ENCODE peak calls at places on chromosomes 13 and 19, in four cellular contexts. J, F, R and D are unnamed samples.

GRCh38 chr13:59480398-59480797 is 683.3 kb downstream of the DIAPH3 start:
- DNase-seq in J (no peak), F (no peak), R (no peak), D (peak)

GRCh38 chr19:37505958-37506386 is 767 bp upstream of the ZNF793 start:
- DNase-seq in J (no peak), F (no peak), R (no peak), D (no peak)

GRCh38 chr19:29528350-29528945 is 2.7 kb downstream of the VSTM2B start:
- DNase-seq in J (peak), F (peak), R (peak), D (peak)

GRCh38 chr19:33248954-33249613 is 23.4 kb upstream of the SLC7A10 start:
- DNase-seq in J (no peak), F (no peak), R (no peak), D (no peak)

GRCh38 chr13:97307544-97307881 is 85.4 kb downstream of the MBNL2 start:
- DNase-seq in J (no peak), F (no peak), R (no peak), D (no peak)

GRCh38 chr19:13078897-13079541 is 23.6 kb downstream of the LYL1 start:
- DNase-seq in J (peak), F (no peak), R (peak), D (no peak)

GRCh38 chr19:39397360-39398296 is 6.5 kb downstream of the MED29 start:
- DNase-seq in J (peak), F (peak), R (peak), D (peak)

GRCh38 chr19:47107201-47107952 is 6.2 kb downstream of the ZC3H4 start:
- DNase-seq in J (no peak), F (no peak), R (no peak), D (no peak)

GRCh38 chr19:4385291-4386037 is 14.9 kb downstream of the SH3GL1 start:
- DNase-seq in J (no peak), F (no peak), R (no peak), D (no peak)

GRCh38 chr19:4547303-4548237 is 7.7 kb upstream of the LRG1 start:
- DNase-seq in J (no peak), F (peak), R (no peak), D (peak)

GRCh38 chr13:55266644-55267043 is 1874.1 kb upstream of the PRR20A start:
- DNase-seq in J (no peak), F (no peak), R (no peak), D (no peak)

GRCh38 chr19:525029-525428 is 6.5 kb upstream of the CDC34 start:
- DNase-seq in J (no peak), F (no peak), R (no peak), D (no peak)

GRCh38 chr19:18488403-18488723 is 33.5 kb downstream of the ELL start:
- DNase-seq in J (no peak), F (no peak), R (no peak), D (no peak)

GRCh38 chr13:25574437-25575426 is 203.0 kb downstream of the ATP8A2 start:
- DNase-seq in J (peak), F (peak), R (peak), D (peak)
- TF ChIP-seq CTCF in J (peak), F (peak), R (peak), D (peak)

GRCh38 chr13:42794572-42795275 is 13.3 kb downstream of the FAM216B start:
- DNase-seq in J (no peak), F (no peak), R (no peak), D (no peak)
- H3K4me3 ChIP-seq in J (no peak), F (no peak), R (no peak), D (no peak)

DNA sequence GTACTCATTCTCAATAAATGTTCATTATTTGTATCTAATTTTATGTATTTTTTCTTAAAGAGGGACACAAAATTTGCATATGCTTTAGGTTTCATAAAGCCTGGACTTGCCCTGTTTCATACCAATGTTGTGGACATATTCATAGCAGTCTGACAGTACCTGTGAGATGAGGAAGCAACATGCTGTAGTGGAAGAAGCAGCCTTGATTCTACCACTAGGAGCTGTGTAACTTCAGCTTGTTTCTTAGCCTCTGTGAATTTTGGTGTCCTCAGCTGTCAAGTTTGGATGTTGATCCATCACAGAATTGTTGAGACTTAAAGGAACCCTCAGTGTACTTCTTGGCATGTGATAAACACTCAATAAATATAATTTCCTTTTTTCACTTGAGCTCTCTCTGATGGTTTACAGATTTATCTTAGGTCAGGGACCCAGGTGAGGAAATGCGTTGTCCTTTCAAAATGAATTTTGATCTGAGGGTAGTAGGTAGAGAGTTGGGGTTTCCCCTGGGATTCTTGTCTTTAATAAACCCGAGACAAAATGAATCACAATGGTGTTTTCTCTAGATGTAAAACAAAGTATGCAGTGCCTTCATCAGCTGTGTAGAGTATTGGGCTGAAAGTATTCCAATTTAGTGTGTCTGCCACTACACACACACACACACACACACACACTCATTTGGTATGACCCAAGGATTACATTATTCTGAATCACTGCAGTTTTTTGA is 152.1 kb downstream of the KCNRG start:
- DNase-seq in J (no peak), F (no peak), R (no peak), D (no peak)
- TF ChIP-seq CTCF in J (no peak), F (no peak), R (no peak), D (no peak)

GRCh38 chr19:35883920-35884319 is 15.5 kb downstream of the APLP1 start:
- DNase-seq in J (no peak), F (no peak), R (no peak), D (no peak)

GRCh38 chr19:35882074-35882832 is 13.9 kb downstream of the APLP1 start:
- DNase-seq in J (no peak), F (peak), R (peak), D (peak)

GRCh38 chr19:35874392-35874930 is 6.1 kb downstream of the APLP1 start:
- DNase-seq in J (no peak), F (no peak), R (no peak), D (no peak)

GRCh38 chr19:35879770-35880317 is 11.5 kb downstream of the APLP1 start:
- DNase-seq in J (peak), F (peak), R (peak), D (peak)

DNA sequence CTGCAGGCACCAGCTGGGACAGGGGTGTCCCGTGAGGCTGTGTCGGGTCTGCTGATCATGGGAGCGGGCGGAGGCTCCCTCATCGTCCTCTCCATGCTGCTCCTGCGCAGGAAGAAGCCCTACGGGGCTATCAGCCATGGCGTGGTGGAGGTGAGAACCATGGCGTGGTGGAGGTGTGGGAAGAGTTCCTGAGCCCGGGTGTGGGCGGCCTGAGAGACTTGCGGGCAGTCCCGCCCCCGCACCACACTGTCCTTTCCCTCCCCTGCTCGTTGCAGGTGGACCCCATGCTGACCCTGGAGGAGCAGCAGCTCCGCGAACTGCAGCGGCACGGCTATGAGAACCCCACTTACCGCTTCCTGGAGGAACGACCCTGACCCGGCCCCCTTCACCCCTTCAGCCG is 10.7 kb downstream of the APLP1 start:
- DNase-seq in J (no peak), F (peak), R (no peak), D (no peak)
- H3K4me3 ChIP-seq in J (no peak), F (no peak), R (no peak), D (no peak)

GRCh38 chr13:19890030-19890429 is 26.6 kb upstream of the ZMYM5 start:
- DNase-seq in J (no peak), F (no peak), R (peak), D (peak)

GRCh38 chr13:19888799-19889198 is 25.4 kb upstream of the ZMYM5 start:
- DNase-seq in J (no peak), F (no peak), R (no peak), D (peak)
- TF ChIP-seq CTCF in J (peak), F (no peak), R (no peak), D (peak)

GRCh38 chr13:44323754-44324153 is 49.9 kb upstream of the SERP2 start:
- DNase-seq in J (no peak), F (no peak), R (no peak), D (no peak)

GRCh38 chr13:44320611-44321010 is 53.0 kb upstream of the SERP2 start:
- DNase-seq in J (no peak), F (no peak), R (no peak), D (no peak)

GRCh38 chr13:44317752-44318550 is 55.7 kb upstream of the SERP2 start:
- DNase-seq in J (no peak), F (no peak), R (no peak), D (no peak)

GRCh38 chr13:44322928-44323327 is 50.7 kb upstream of the SERP2 start:
- DNase-seq in J (no peak), F (no peak), R (no peak), D (no peak)

GRCh38 chr13:44321961-44322360 is 51.7 kb upstream of the SERP2 start:
- DNase-seq in J (no peak), F (no peak), R (no peak), D (no peak)
- H3K4me3 ChIP-seq in J (no peak), F (no peak), R (no peak), D (no peak)

DNA sequence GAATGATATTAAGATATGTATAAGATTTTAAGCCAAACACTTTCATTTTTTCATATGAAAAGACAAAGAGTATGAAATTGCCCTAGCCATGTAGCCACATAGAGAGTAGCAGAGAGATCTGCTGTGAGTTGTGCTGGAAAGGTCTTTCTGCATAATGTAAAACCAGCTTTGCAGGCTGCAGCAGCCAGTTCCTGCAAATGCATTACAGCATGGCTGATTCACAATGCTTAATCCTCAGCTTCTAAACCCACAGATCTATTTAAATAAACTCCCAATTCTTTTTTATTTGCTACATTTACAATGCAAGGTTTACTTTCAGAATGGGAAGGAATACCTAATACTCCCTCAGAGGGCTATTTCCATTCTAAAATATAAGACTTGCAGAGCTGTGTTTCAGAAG is 185.6 kb upstream of the STARD13 start:
- DNase-seq in J (no peak), F (no peak), R (no peak), D (no peak)
- TF ChIP-seq CTCF in J (no peak), F (no peak), R (no peak), D (no peak)